ENCODE peak calls at places on chromosomes 13 and 19, in four cellular contexts. K, F, G and V are unnamed samples.
A peak's percentile ranks its signal among the peaks of the same experiment; 100 is the strongest.

GRCh38 chr19:5147971-5148793 is 179.3 kb downstream of the KDM4B start:
- DNase-seq in K (no peak), F (no peak), G (no peak), V (no peak)

GRCh38 chr19:3782330-3782729 is 3.9 kb downstream of the MATK start:
- DNase-seq in K (no peak), F (no peak), G (no peak), V (no peak)

GRCh38 chr19:35940078-35940775 is 4.1 kb downstream of the LRFN3 start:
- DNase-seq in K (no peak), F (no peak), G (no peak), V (no peak)

GRCh38 chr19:14979498-14980255 is at the start of gene SLC1A6:
- DNase-seq in K (peak; percentile 32), F (no peak), G (no peak), V (no peak)

GRCh38 chr13:85985791-85986190 is 186.6 kb upstream of the SLITRK6 start:
- DNase-seq in K (no peak), F (peak; percentile 19), G (peak; percentile 82), V (no peak)

GRCh38 chr19:40228371-40228770 is 1.9 kb upstream of the CCNP start:
- DNase-seq in K (no peak), F (no peak), G (no peak), V (no peak)

GRCh38 chr13:45781553-45782326 is 69.8 kb downstream of the SIAH3 start:
- DNase-seq in K (no peak), F (no peak), G (peak; percentile 3), V (no peak)

GRCh38 chr19:45769821-45770191 is 754 bp upstream of the SIX5 start:
- DNase-seq in K (no peak), F (peak; percentile 52), G (peak; percentile 52), V (peak; percentile 69)

GRCh38 chr19:17260842-17261325 is 3.7 kb downstream of the USHBP1 start:
- DNase-seq in K (peak; percentile 93), F (peak; percentile 61), G (peak; percentile 81), V (peak; percentile 81)